ENCODE peak calls at places on chromosomes 4 and X, in six cellular contexts. P is kidney tubule cell; X is NCI-H2081; B is EH; V is central memory CD8-positive, alpha-beta T cell; Y is CD4-positive, alpha-beta T cell. G is an unnamed sample.
A peak's percentile ranks its signal among the peaks of the same experiment; 100 is the strongest.

GRCh38 chr4:108030332-108030731 is 40.6 kb downstream of the HADH start:
- DNase-seq in X (no peak), Y (peak; percentile 57), P (peak; percentile 70), V (peak; percentile 28), B (peak; percentile 68), G (peak; percentile 77)

GRCh38 chrX:57453901-57454300 is 137.9 kb upstream of the ZXDB start:
- DNase-seq in V (no peak), X (peak; percentile 3), B (peak; percentile 16), P (peak; percentile 56), Y (peak; percentile 2), G (peak; percentile 3)

GRCh38 chrX:17547658-17548057 is 172.7 kb downstream of the NHS start:
- DNase-seq in Y (no peak), V (no peak), B (peak; percentile 82), X (no peak), P (peak; percentile 99), G (no peak)

GRCh38 chrX:17596051-17596450 is 141.2 kb upstream of the SCML1 start:
- DNase-seq in X (no peak), Y (no peak), V (no peak), P (peak; percentile 84), B (peak; percentile 41), G (no peak)

GRCh38 chrX:132489256-132490085 is 633 bp upstream of the MBNL3 start:
- DNase-seq in V (peak; percentile 35), Y (peak; percentile 43), B (peak; percentile 3), X (no peak), P (peak; percentile 49), G (peak; percentile 36)

GRCh38 chrX:83186632-83187031 is 321.5 kb upstream of the POU3F4 start:
- DNase-seq in V (no peak), B (no peak), Y (no peak), P (no peak), X (no peak), G (no peak)

GRCh38 chr4:62093735-62094134 is 893.6 kb downstream of the ADGRL3 start:
- DNase-seq in X (no peak), B (no peak), Y (no peak), P (no peak), V (no peak), G (no peak)

GRCh38 chrX:46572295-46572936 is 1.1 kb upstream of the CHST7 start:
- DNase-seq in Y (no peak), P (no peak), X (no peak), V (no peak), B (no peak), G (peak; percentile 16)

GRCh38 chrX:67917412-67918010 is 373.7 kb downstream of the AR start:
- DNase-seq in B (no peak), X (no peak), Y (no peak), P (no peak), V (no peak), G (no peak)

GRCh38 chr4:180610317-180610716 is 1632.9 kb upstream of the TENM3 start:
- DNase-seq in Y (no peak), P (peak; percentile 36), X (no peak), B (no peak), V (no peak), G (no peak)

GRCh38 chr4:180913750-180914149 is 1329.5 kb upstream of the TENM3 start:
- DNase-seq in Y (no peak), B (peak; percentile 72), X (no peak), V (no peak), P (peak; percentile 92), G (no peak)

GRCh38 chr4:40289366-40290188 is 45.6 kb upstream of the CHRNA9 start:
- DNase-seq in B (peak; percentile 42), V (no peak), Y (no peak), X (peak; percentile 34), P (peak; percentile 19), G (no peak)

GRCh38 chr4:182307746-182308145 is 64.5 kb downstream of the TENM3 start:
- DNase-seq in V (no peak), P (peak; percentile 95), Y (no peak), X (no peak), B (peak; percentile 98), G (no peak)

GRCh38 chr4:174262624-174263444 is 20.6 kb downstream of the FBXO8 start:
- DNase-seq in Y (no peak), V (no peak), X (no peak), B (no peak), P (no peak), G (no peak)

GRCh38 chr4:179695175-179695574 is 2252.9 kb upstream of the AGA start:
- DNase-seq in X (no peak), Y (no peak), B (no peak), V (no peak), P (no peak), G (no peak)

GRCh38 chr4:175823015-175823741 is 11.1 kb upstream of the GPM6A start:
- DNase-seq in V (no peak), B (no peak), Y (no peak), P (no peak), X (no peak), G (no peak)

GRCh38 chrX:47097018-47097417 is 18.8 kb downstream of the RGN start:
- DNase-seq in Y (no peak), B (no peak), V (no peak), P (no peak), X (no peak), G (no peak)

GRCh38 chrX:153952373-153953026 is 8.1 kb upstream of the RENBP start:
- DNase-seq in P (no peak), V (no peak), Y (no peak), B (no peak), X (no peak), G (no peak)

GRCh38 chr4:144955104-144955503 is 142.9 kb downstream of the ANAPC10 start:
- DNase-seq in Y (no peak), X (no peak), V (no peak), P (no peak), B (no peak), G (no peak)

GRCh38 chr4:8581094-8581861 is 1.1 kb downstream of the GPR78 start:
- DNase-seq in P (no peak), Y (no peak), V (no peak), B (no peak), X (no peak), G (no peak)

GRCh38 chr4:140028676-140029407 is 125.1 kb downstream of the MAML3 start:
- DNase-seq in B (no peak), P (no peak), Y (no peak), X (no peak), V (no peak), G (no peak)

GRCh38 chr4:8699063-8699385 is 106.5 kb downstream of the CPZ start:
- DNase-seq in P (no peak), Y (no peak), V (no peak), X (no peak), B (no peak), G (no peak)

GRCh38 chrX:101057095-101057714 is 5.3 kb upstream of the TRMT2B start:
- DNase-seq in B (peak; percentile 82), X (no peak), V (no peak), Y (no peak), P (peak; percentile 60), G (no peak)

GRCh38 chr4:52298444-52298843 is 247.3 kb downstream of the SPATA18 start:
- DNase-seq in P (no peak), Y (no peak), V (no peak), B (no peak), X (no peak), G (no peak)

GRCh38 chrX:152412105-152412504 is 39.0 kb downstream of the GABRA3 start:
- DNase-seq in V (no peak), Y (no peak), B (no peak), X (no peak), P (no peak), G (no peak)

GRCh38 chrX:71619193-71619592 is 882 bp upstream of the CXCR3 start:
- DNase-seq in Y (no peak), B (no peak), P (no peak), X (no peak), V (no peak), G (peak; percentile 45)

GRCh38 chr4:99949034-99949998 is 759 bp downstream of the H2AZ1 start:
- DNase-seq in X (peak; percentile 87), B (peak; percentile 94), P (peak; percentile 94), V (peak; percentile 71), Y (peak; percentile 77), G (peak; percentile 80)

GRCh38 chr4:18981234-18981615 is 959.7 kb upstream of the LCORL start:
- DNase-seq in Y (no peak), P (peak; percentile 27), V (no peak), B (no peak), X (no peak), G (no peak)